ENCODE peak calls at places on chromosomes 7 and 10, in eight cellular contexts. C, I, H, T, L, J, A and S are unnamed samples.

GRCh38 chr7:113099284-113099919 is 12.8 kb upstream of the GPR85 start:
- DNase-seq in J (peak), C (no peak), T (no peak), H (no peak), A (no peak), L (no peak), I (no peak), S (no peak)

GRCh38 chr7:158087196-158087595 is 500.4 kb downstream of the PTPRN2 start:
- DNase-seq in H (no peak), L (no peak), A (no peak), J (no peak), C (no peak), I (no peak), T (no peak), S (no peak)

GRCh38 chr10:91380873-91381561 is 29.1 kb upstream of the HECTD2 start:
- DNase-seq in C (no peak), H (no peak), I (no peak), T (no peak), A (no peak), J (no peak), L (no peak), S (no peak)

GRCh38 chr7:139108256-139109187 is 998 bp downstream of the ZC3HAV1 start:
- DNase-seq in I (peak), H (no peak), T (peak), A (peak), C (no peak), L (peak), J (peak), S (no peak)

GRCh38 chr10:77641788-77642397 is 4.3 kb upstream of the KCNMA1 start:
- DNase-seq in L (peak), A (no peak), I (peak), C (no peak), T (peak), J (peak), H (peak), S (no peak)

GRCh38 chr7:40489844-40490602 is 355.2 kb downstream of the SUGCT start:
- DNase-seq in L (no peak), J (no peak), T (no peak), I (no peak), H (no peak), A (no peak), C (no peak), S (no peak)

GRCh38 chr7:30842542-30843451 is 68.9 kb upstream of the AQP1 start:
- DNase-seq in C (no peak), L (no peak), I (no peak), H (no peak), T (no peak), A (no peak), J (no peak), S (no peak)

GRCh38 chr10:89163265-89163995 is 43.7 kb downstream of the CH25H start:
- DNase-seq in C (peak), I (peak), T (peak), L (peak), A (peak), J (peak), H (peak), S (no peak)

GRCh38 chr10:122854648-122855047 is 9.0 kb upstream of the CUZD1 start:
- DNase-seq in I (peak), C (no peak), A (no peak), T (peak), J (peak), H (no peak), L (no peak), S (no peak)

GRCh38 chr7:46932656-46933424 is 649.1 kb downstream of the TNS3 start:
- DNase-seq in A (peak), H (no peak), C (no peak), L (peak), J (peak), I (peak), T (peak), S (no peak)

GRCh38 chr7:121504478-121504877 is 108.4 kb upstream of the FAM3C start:
- DNase-seq in L (peak), I (peak), A (no peak), H (no peak), J (peak), C (no peak), T (peak), S (no peak)

GRCh38 chr10:93992400-93993030 is 1.2 kb upstream of the PLCE1 start:
- DNase-seq in L (no peak), C (no peak), J (no peak), H (no peak), A (no peak), I (no peak), T (peak), S (no peak)

GRCh38 chr10:74745449-74745848 is 81.0 kb upstream of the KAT6B start:
- DNase-seq in J (no peak), T (no peak), C (no peak), H (no peak), L (no peak), I (no peak), A (no peak), S (no peak)

GRCh38 chr10:97659589-97659988 is 19.1 kb downstream of the PI4K2A start:
- DNase-seq in L (no peak), H (no peak), J (no peak), I (no peak), T (peak), C (no peak), A (no peak), S (no peak)

GRCh38 chr7:24057243-24057642 is 226.7 kb upstream of the NPY start:
- DNase-seq in L (no peak), T (no peak), H (no peak), I (no peak), J (no peak), A (no peak), C (no peak), S (no peak)

GRCh38 chr10:126135177-126135576 is 238.8 kb downstream of the FANK1 start:
- DNase-seq in I (no peak), J (peak), C (no peak), T (peak), H (no peak), L (no peak), A (no peak), S (no peak)

GRCh38 chr10:128747556-128748335 is 621.5 kb upstream of the MKI67 start:
- DNase-seq in C (no peak), A (no peak), I (no peak), L (no peak), J (no peak), T (no peak), H (no peak), S (no peak)